ENCODE peak calls at places on chromosomes 6 and 20, in seven cellular contexts. V is activated CD8-positive, alpha-beta memory T cell treated with anti-CD3 and anti-CD28 coated beads for 24 hours; N is endothelial cell; H is NCI-H2029 treated with DMSO at 0.1 percent for 48 hours; E is effector CD8-positive, alpha-beta T cell; W is endodermal cell; X is A549. S is an unnamed sample.

GRCh38 chr20:10559266-10559665 is 114.5 kb downstream of the JAG1 start:
- DNase-seq in X (no peak), H (no peak), N (no peak), W (no peak), V (no peak), E (no peak), S (no peak)

GRCh38 chr6:154617175-154617574 is 106.7 kb upstream of the CNKSR3 start:
- DNase-seq in V (no peak), H (no peak), N (no peak), E (no peak), W (no peak), X (no peak), S (no peak)

GRCh38 chr20:15576401-15576800 is 996.8 kb downstream of the KIF16B start:
- DNase-seq in V (no peak), X (no peak), H (no peak), E (no peak), N (no peak), W (no peak), S (no peak)

GRCh38 chr6:33313105-33313708 is 671 bp downstream of the TAPBP start:
- DNase-seq in W (peak), X (no peak), H (no peak), V (peak), E (peak), N (peak), S (no peak)

GRCh38 chr20:60050193-60050960 is 92.2 kb downstream of the CDH26 start:
- DNase-seq in V (no peak), E (no peak), X (peak), N (no peak), H (peak), W (peak), S (no peak)

GRCh38 chr6:140537211-140537610 is 1162.8 kb upstream of the CITED2 start:
- DNase-seq in X (peak), N (no peak), V (no peak), W (no peak), H (no peak), E (no peak), S (no peak)

GRCh38 chr6:112881828-112882227 is 534.7 kb downstream of the RFPL4B start:
- DNase-seq in N (no peak), W (no peak), V (no peak), E (no peak), H (no peak), X (no peak), S (no peak)

GRCh38 chr20:54668271-54669053 is 193.1 kb downstream of the DOK5 start:
- DNase-seq in W (peak), X (peak), E (no peak), V (peak), N (peak), H (no peak), S (no peak)

GRCh38 chr6:34130870-34131269 is 15.0 kb downstream of the GRM4 start:
- DNase-seq in X (no peak), V (no peak), N (no peak), W (peak), H (no peak), E (no peak), S (no peak)

S was measured in breast epithelium.